ENCODE peak calls at places on chromosomes 1 and 21, in five cellular contexts. U is DND-41, N is A549, L is dorsolateral prefrontal cortex, G is uterus. A is an unnamed sample.

GRCh38 chr1:202806845-202807366 is 1.3 kb downstream of the KDM5B start:
- DNase-seq in U (no peak), N (no peak), L (no peak), G (no peak), A (peak)

GRCh38 chr1:192277635-192278034 is 39.2 kb upstream of the RGS21 start:
- DNase-seq in U (no peak), N (no peak), L (no peak), G (no peak), A (no peak)

GRCh38 chr1:46058936-46059335 is 73.5 kb downstream of the PIK3R3 start:
- DNase-seq in U (no peak), N (no peak), L (no peak), G (no peak), A (no peak)

GRCh38 chr1:203178083-203178482 is 2.5 kb upstream of the MYBPH start:
- DNase-seq in U (no peak), N (peak), L (no peak), G (no peak), A (no peak)

GRCh38 chr1:170682159-170682558 is 18.2 kb downstream of the PRRX1 start:
- DNase-seq in U (no peak), N (no peak), L (no peak), G (no peak), A (no peak)

GRCh38 chr1:99122039-99122438 is 117.4 kb upstream of the PLPPR5 start:
- DNase-seq in U (no peak), N (no peak), L (no peak), G (no peak), A (no peak)

GRCh38 chr1:15246960-15247614 is at the start of gene FHAD1:
- DNase-seq in U (no peak), N (peak), L (peak), G (no peak), A (peak)

GRCh38 chr1:11787251-11787803 is 18.4 kb downstream of the MTHFR start:
- DNase-seq in U (no peak), N (no peak), L (no peak), G (no peak), A (peak)

GRCh38 chr1:7069888-7070287 is 284.6 kb downstream of the CAMTA1 start:
- DNase-seq in U (no peak), N (no peak), L (no peak), G (no peak), A (no peak)

GRCh38 chr1:15328785-15329480 is 80.8 kb upstream of the EFHD2 start:
- DNase-seq in U (no peak), N (no peak), L (peak), G (peak), A (no peak)

GRCh38 chr1:71572038-71572437 is 491.2 kb upstream of the ZRANB2 start:
- DNase-seq in U (no peak), N (no peak), L (no peak), G (no peak), A (no peak)

GRCh38 chr1:168136709-168137514 is at the start of gene GPR161:
- DNase-seq in U (peak), N (peak), L (peak), G (peak), A (peak)

GRCh38 chr1:32772281-32773017 is 44.7 kb downstream of the YARS1 start:
- DNase-seq in U (no peak), N (no peak), L (no peak), G (no peak), A (no peak)
- H3K27ac ChIP-seq in U (no peak), N (peak), L (no peak), G (no peak), A (no peak)

DNA sequence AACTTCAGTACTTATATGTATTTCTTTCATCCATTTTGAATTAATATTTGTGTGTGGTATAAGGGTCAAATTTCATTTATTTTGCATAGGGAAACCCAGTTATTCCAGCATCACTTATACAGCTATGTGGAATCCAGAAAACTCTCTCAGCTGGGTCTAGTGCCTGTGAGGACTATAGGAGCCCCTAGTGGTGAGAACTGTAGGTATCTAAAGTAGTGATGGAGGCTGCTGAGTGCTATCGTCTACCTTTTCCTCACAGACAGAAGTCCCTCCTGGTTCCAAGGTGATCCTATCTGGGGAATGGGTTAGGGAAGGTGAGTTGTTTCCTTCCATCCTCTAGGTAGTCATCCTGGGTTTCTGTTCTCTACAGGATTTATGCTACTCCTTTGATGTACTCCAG is 352.0 kb upstream of the C1orf87 start:
- DNase-seq in U (no peak), N (peak), L (no peak), G (no peak), A (no peak)
- TF ChIP-seq CTCF in U (peak), N (no peak), L (no peak), G (no peak), A (no peak)

DNA sequence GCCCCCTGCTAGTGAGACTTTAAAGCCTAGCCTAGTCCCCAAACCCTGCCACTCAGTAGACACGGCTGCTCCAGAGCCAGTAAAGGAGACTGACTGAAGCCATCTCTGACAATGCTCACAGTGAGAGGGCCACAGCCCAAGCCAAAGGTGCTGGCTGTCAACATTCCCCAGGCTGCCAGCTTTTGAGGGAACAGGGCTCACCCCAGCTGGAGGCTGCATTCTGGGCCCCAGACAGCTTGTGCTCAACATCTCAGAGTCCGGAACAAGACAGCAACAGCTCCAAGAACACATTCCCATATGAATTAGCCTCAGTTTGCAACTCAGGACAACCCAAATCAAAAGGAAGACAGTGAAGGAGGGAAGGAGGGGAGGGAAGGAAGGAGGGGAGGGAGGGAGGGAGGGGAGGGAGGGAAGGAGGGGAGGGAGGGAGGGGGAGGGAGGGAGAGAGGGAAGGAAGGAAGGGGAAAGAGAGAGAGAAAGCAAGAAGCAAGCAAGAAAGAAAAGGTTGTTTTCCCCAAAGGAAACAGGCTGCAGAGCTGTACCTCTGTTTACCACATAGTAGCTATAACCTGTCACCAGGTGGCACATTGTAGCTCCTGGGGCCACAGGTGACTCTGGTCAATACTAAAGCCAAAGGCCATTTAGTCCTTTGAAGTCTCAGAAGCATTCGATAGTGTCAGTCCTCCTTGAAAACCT is 5.4 kb downstream of the ARTN start:
- DNase-seq in U (no peak), N (no peak), L (no peak), G (no peak), A (no peak)
- H3K27ac ChIP-seq in U (no peak), N (peak), L (no peak), G (no peak), A (no peak)

DNA sequence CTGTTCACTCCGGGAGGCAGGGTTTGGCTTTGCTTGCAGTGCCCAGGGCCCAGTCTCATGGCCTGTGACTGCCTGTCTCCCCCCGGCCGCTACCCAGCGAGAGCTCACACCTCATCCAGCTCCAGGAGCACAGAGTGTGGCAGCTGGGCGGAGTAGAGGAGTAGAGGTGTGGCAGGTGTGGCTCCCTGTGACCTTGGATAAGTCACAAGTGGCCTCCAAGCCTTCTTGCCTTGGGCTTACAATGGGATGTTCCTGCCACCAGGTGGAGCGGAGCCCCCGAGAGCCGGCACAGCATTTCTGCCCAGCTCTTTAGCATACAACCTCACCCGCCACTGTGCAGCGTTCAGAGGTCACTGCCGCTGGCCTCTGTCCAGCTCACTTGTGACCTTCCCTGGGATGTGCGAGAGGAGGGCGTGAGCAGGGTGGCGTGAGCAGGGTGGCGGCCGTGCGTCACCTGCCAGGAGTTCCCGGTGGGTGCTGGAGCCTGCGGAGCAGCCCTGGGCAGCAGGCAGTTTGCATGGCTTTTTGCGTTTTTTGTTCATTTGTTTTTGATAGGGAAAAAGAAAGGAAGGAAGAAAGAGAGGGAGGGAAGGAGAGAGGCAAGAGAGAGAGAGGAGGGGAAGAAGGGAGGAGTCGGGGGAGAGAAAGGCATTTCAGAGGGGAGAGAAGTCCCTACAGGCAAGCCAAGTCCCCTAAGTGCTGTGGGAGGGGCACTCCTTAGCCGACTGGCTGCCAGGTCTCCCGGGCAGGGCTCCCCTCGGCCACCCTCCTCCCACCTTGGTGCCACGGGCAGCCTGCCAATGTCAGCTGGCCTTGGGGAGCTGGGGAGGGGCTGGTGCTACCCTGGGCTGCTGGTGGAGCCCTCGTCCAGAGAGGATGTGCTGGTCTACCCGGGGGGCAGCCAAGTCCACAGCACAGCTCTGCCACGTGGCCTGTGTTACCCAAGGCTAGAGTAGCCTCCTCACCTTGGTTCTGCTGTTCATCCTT is 42.6 kb downstream of the CRYAA start:
- DNase-seq in U (no peak), N (no peak), L (no peak), G (no peak), A (peak)
- TF ChIP-seq CTCF in U (peak), N (no peak), L (no peak), G (no peak), A (peak)

A was measured in left lung.